ENCODE peak calls at places on chromosomes 1 and 21, in ten cellular contexts. Y is retinal pigment epithelial cell, F is breast epithelium, E is iris pigment epithelial cell, A is H9, K is globus pallidus, M is KBM-7, O is head of caudate nucleus, T is glutamatergic neuron, W is ELF-1. P is an unnamed sample.
A peak's percentile ranks its signal among the peaks of the same experiment; 100 is the strongest.

GRCh38 chr1:85128296-85128695 is 72.5 kb downstream of the SYDE2 start:
- DNase-seq in Y (no peak), F (no peak), E (peak; percentile 59), A (no peak), K (no peak), M (no peak), O (no peak), T (no peak), W (no peak), P (no peak)

GRCh38 chr21:28124541-28124940 is 868.1 kb downstream of the LTN1 start:
- DNase-seq in Y (no peak), F (no peak), E (no peak), A (no peak), K (no peak), M (no peak), O (no peak), T (no peak), W (no peak), P (no peak)

GRCh38 chr1:186054013-186054412 is 319.8 kb downstream of the HMCN1 start:
- DNase-seq in Y (no peak), F (no peak), E (no peak), A (no peak), K (no peak), M (no peak), O (no peak), T (no peak), W (no peak), P (no peak)

GRCh38 chr1:15254521-15254920 is 7.5 kb downstream of the FHAD1 start:
- DNase-seq in Y (no peak), F (no peak), E (no peak), A (no peak), K (no peak), M (no peak), O (no peak), T (no peak), W (no peak), P (no peak)

GRCh38 chr1:203135636-203136305 is 8.2 kb downstream of the ADORA1 start:
- DNase-seq in Y (no peak), F (peak; percentile 35), E (no peak), A (no peak), K (no peak), M (peak; percentile 70), O (no peak), T (no peak), W (no peak), P (peak; percentile 44)

GRCh38 chr1:170145691-170146676 is at the start of gene NTMT2:
- DNase-seq in Y (no peak), F (no peak), E (peak; percentile 8), A (peak; percentile 78), K (no peak), M (no peak), O (no peak), T (no peak), W (peak; percentile 84), P (peak; percentile 94)

GRCh38 chr1:150281758-150282557 is at the start of gene CIART:
- DNase-seq in Y (peak; percentile 97), F (peak; percentile 92), E (peak; percentile 98), A (peak; percentile 98), K (peak; percentile 93), M (no peak), O (peak; percentile 96), T (peak; percentile 88), W (peak; percentile 94), P (peak; percentile 99)

GRCh38 chr1:182143825-182144661 is 82.5 kb upstream of the ZNF648 start:
- DNase-seq in Y (peak; percentile 54), F (peak; percentile 58), E (peak; percentile 64), A (no peak), K (peak; percentile 82), M (peak; percentile 89), O (peak; percentile 59), T (peak; percentile 22), W (peak; percentile 83), P (peak; percentile 26)

GRCh38 chr1:230110971-230111370 is 43.9 kb downstream of the GALNT2 start:
- DNase-seq in Y (no peak), F (no peak), E (no peak), A (no peak), K (no peak), M (no peak), O (no peak), T (no peak), W (no peak), P (no peak)

GRCh38 chr1:113534130-113534817 is 144.0 kb downstream of the MAGI3 start:
- DNase-seq in Y (peak; percentile 97), F (no peak), E (peak; percentile 89), A (no peak), K (no peak), M (no peak), O (no peak), T (no peak), W (peak; percentile 12), P (peak; percentile 71)

GRCh38 chr1:3186526-3186921 is 117.5 kb downstream of the PRDM16 start:
- DNase-seq in Y (peak; percentile 86), F (peak; percentile 66), E (peak; percentile 75), A (peak; percentile 50), K (no peak), M (no peak), O (no peak), T (no peak), W (peak; percentile 91), P (peak; percentile 61)

GRCh38 chr1:73452522-73452921 is 745.5 kb downstream of the LRRIQ3 start:
- DNase-seq in Y (peak; percentile 0), F (no peak), E (peak; percentile 1), A (no peak), K (no peak), M (no peak), O (no peak), T (no peak), W (no peak), P (no peak)

P was measured in mesendoderm.